ENCODE peak calls at places on chromosomes 5 and 9, in five cellular contexts. G is heart left ventricle, I is osteoblast, T is breast epithelium, Z is fibroblast of mammary gland. N is an unnamed sample.
A peak's percentile ranks its signal among the peaks of the same experiment; 100 is the strongest.

GRCh38 chr5:102860035-102860434 is 104.9 kb downstream of the PAM start:
- DNase-seq in I (no peak), G (no peak), T (no peak), Z (no peak), N (no peak)

GRCh38 chr9:20788526-20789421 is 104.7 kb downstream of the FOCAD start:
- DNase-seq in Z (no peak), I (no peak), T (no peak), G (no peak), N (no peak)

GRCh38 chr5:161230222-161230621 is 316.3 kb downstream of the GABRB2 start:
- DNase-seq in I (no peak), G (no peak), T (no peak), Z (no peak), N (no peak)

GRCh38 chr5:94778712-94779111 is 160.2 kb downstream of the SLF1 start:
- DNase-seq in I (no peak), G (no peak), T (no peak), Z (no peak), N (no peak)

GRCh38 chr5:31620071-31620470 is 18.9 kb upstream of the PDZD2 start:
- DNase-seq in Z (no peak), I (no peak), T (no peak), G (no peak), N (no peak)

GRCh38 chr5:147780924-147781530 is 1.5 kb downstream of the JAKMIP2 start:
- DNase-seq in G (no peak), I (no peak), T (no peak), Z (no peak), N (no peak)

GRCh38 chr5:177085985-177086917 is at the start of gene FGFR4:
- DNase-seq in I (peak; percentile 97), G (peak; percentile 55), T (no peak), Z (peak; percentile 47), N (no peak)

GRCh38 chr5:39423331-39423751 is 1.4 kb downstream of the DAB2 start:
- DNase-seq in G (no peak), Z (peak; percentile 30), I (no peak), T (no peak), N (no peak)

GRCh38 chr5:154370730-154371334 is 75.0 kb upstream of the SAP30L start:
- DNase-seq in Z (no peak), I (no peak), T (no peak), G (peak; percentile 65), N (no peak)

GRCh38 chr9:125889122-125889523 is 141.9 kb downstream of the PBX3 start:
- DNase-seq in Z (peak; percentile 21), T (no peak), G (peak; percentile 35), I (peak; percentile 60), N (no peak)

GRCh38 chr5:14665110-14665822 is 748 bp downstream of the OTULIN start:
- DNase-seq in Z (peak; percentile 24), G (peak; percentile 40), I (peak; percentile 87), T (no peak), N (no peak)

GRCh38 chr5:41427505-41427904 is 82.9 kb downstream of the PLCXD3 start:
- DNase-seq in T (no peak), I (no peak), G (no peak), Z (no peak), N (no peak)

GRCh38 chr5:78499485-78499884 is 139.1 kb downstream of the SCAMP1 start:
- DNase-seq in I (no peak), G (no peak), Z (no peak), T (no peak), N (no peak)

GRCh38 chr5:171858303-171858702 is 72.7 kb downstream of the SMIM23 start:
- DNase-seq in G (no peak), Z (no peak), I (peak; percentile 34), T (no peak), N (no peak)

GRCh38 chr5:167763772-167764171 is 527.7 kb upstream of the WWC1 start:
- DNase-seq in T (no peak), I (no peak), Z (peak; percentile 77), G (no peak), N (no peak)

GRCh38 chr9:129740174-129740573 is 12.7 kb downstream of the PTGES start:
- DNase-seq in G (no peak), I (peak; percentile 58), Z (no peak), T (no peak), N (no peak)

GRCh38 chr5:6143523-6143922 is 234.8 kb downstream of the MED10 start:
- DNase-seq in I (peak; percentile 44), G (no peak), T (no peak), Z (no peak), N (no peak)

DNA sequence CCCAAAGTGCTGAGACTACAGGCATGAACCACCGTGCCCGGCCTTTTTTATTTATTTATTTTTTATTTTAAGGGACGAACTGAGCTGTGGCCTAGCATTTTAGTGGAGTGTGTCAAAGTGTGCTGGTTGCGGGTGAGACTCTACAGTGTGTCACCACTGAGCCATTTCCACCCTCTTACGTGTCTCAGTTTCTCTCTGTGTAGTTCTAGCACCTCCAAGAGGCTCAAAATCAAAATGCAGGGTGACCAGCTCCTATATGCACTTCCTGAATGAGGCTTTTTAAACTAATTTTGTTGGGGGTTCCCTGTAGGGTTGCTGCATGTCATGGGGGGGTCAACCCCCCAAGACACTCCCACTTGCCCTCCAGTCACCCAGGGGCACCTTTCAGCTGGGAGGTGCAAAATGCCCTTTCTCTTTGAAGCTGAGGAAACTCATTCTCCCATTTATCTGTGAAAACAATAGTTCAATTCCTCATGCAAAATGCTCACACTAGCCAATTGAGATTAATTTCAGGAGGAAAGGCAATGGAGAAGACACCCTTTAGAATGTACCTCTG is 69.3 kb downstream of the COL15A1 start:
- DNase-seq in Z (peak; percentile 27), G (no peak), T (no peak), I (peak; percentile 56), N (no peak)
- TF ChIP-seq CTCF in Z (peak; percentile 24), G (peak; percentile 52), T (no peak), I (no peak), N (no peak)

DNA sequence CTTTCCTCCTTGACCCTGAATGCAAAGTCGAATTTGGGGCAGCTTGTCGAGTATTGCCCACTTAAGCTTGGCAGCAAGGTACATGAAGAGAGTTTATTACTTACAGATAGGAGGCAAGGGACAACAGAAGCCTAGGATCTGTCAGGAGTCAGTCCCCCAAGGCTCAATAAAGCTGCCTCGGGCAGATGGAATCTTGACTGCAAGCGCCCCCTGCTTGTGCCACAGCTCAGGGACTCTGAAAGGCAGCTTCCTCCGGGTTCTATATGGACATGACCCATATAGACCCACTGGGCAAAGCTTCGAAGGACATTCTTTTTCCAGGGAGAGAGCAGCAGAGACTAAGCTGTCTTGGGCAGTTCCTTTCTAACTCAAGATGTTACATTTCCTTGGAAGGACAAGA is 971.5 kb downstream of the EFNA5 start:
- DNase-seq in Z (no peak), I (no peak), G (no peak), T (no peak), N (no peak)
- TF ChIP-seq CTCF in Z (no peak), I (no peak), G (peak; percentile 13), T (no peak), N (no peak)

GRCh38 chr5:165232187-165232586 is 1726.8 kb downstream of the MAT2B start:
- DNase-seq in G (no peak), Z (no peak), T (no peak), I (no peak), N (no peak)
- TF ChIP-seq CTCF in G (no peak), Z (no peak), T (no peak), I (no peak), N (no peak)

GRCh38 chr5:66440202-66440680 is 156.0 kb upstream of the MAST4 start:
- DNase-seq in I (peak; percentile 64), G (peak; percentile 65), T (no peak), Z (peak; percentile 79), N (no peak)

DNA sequence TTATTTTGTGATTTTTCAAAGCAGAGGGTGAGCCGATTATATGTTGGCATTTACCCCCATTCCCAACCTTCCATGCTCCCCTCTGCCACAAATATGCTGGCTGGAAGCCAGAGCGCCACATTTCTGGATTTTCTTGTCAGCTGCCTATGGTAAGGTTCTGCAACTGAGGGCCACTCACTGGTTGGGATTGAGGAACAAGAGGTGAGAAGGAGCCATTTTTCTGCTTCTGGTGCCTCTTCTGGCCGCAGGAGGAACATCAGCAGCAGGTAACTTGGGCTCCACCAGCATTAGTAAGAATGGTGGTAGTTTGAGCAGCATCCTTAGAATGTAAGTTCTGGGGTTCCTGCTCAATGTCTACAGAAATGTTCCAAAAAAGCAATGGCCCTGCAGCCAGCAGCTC is 159.5 kb upstream of the MAST4 start:
- DNase-seq in Z (no peak), I (peak; percentile 5), T (no peak), G (peak; percentile 37), N (no peak)
- TF ChIP-seq CTCF in Z (peak; percentile 27), I (no peak), T (no peak), G (peak; percentile 26), N (peak; percentile 47)

GRCh38 chr9:613771-614347 is 227.6 kb upstream of the DMRT1 start:
- DNase-seq in I (peak; percentile 91), T (peak; percentile 81), Z (peak; percentile 90), G (peak; percentile 82), N (no peak)

GRCh38 chr9:616694-617093 is 224.8 kb upstream of the DMRT1 start:
- DNase-seq in I (no peak), G (no peak), T (no peak), Z (no peak), N (no peak)

GRCh38 chr9:614421-614820 is 227.1 kb upstream of the DMRT1 start:
- DNase-seq in Z (no peak), I (no peak), T (no peak), G (no peak), N (no peak)

GRCh38 chr9:617441-618085 is 223.9 kb upstream of the DMRT1 start:
- DNase-seq in T (no peak), Z (no peak), G (peak; percentile 40), I (no peak), N (no peak)

DNA sequence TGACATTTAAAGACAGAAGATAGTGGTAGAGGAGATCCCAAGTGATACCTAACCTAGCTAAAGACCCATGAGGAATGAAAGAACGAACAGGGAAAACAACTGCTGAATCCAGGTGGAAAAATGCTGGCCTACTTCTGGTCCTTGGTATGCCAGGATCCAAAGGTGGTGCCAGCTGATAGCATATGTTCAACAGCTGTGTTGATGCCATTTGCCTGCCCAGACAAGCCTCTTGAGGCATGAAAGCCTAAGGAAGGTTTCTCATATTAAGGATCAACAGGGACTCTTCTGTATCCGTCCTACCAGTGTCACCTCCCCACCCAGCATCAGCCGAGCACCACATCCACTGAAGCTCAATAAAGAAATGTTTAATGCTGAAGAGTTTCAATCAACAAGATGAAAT is 225.7 kb upstream of the DMRT1 start:
- DNase-seq in T (no peak), G (no peak), Z (no peak), I (no peak), N (no peak)
- TF ChIP-seq CTCF in T (no peak), G (no peak), Z (no peak), I (no peak), N (no peak)

GRCh38 chr9:69412741-69413150 is 87.7 kb downstream of the ENTREP1 start:
- DNase-seq in I (peak; percentile 96), G (peak; percentile 80), T (no peak), Z (peak; percentile 64), N (no peak)
- TF ChIP-seq CTCF in I (peak; percentile 62), G (peak; percentile 69), T (no peak), Z (peak; percentile 64), N (peak; percentile 82)

GRCh38 chr9:12993432-12993831 is 218.6 kb downstream of the LURAP1L start:
- DNase-seq in G (no peak), T (no peak), I (peak; percentile 38), Z (no peak), N (no peak)

GRCh38 chr9:12989669-12990068 is 214.8 kb downstream of the LURAP1L start:
- DNase-seq in G (no peak), I (no peak), Z (no peak), T (no peak), N (no peak)

GRCh38 chr9:12988259-12988658 is 213.4 kb downstream of the LURAP1L start:
- DNase-seq in G (no peak), Z (no peak), I (no peak), T (no peak), N (no peak)
- TF ChIP-seq CTCF in G (no peak), Z (no peak), I (no peak), T (no peak), N (no peak)

GRCh38 chr5:151058891-151059611 is 21.8 kb downstream of the TNIP1 start:
- DNase-seq in G (no peak), I (no peak), T (no peak), Z (no peak), N (no peak)
- TF ChIP-seq CTCF in G (no peak), I (no peak), T (no peak), Z (no peak), N (no peak)